ENCODE peak calls at places on chromosomes 16 and 17, in five cellular contexts. C is stimulated activated CD4-positive, alpha-beta T cell treated with anti-CD3 and anti-CD28 coated beads, Interleukin-1b, Interleukin-23, amount 100 ng/mL, for 24 hours; S is stomach; U is GDM1; F is kidney glomerular epithelial cell. H is an unnamed sample.

GRCh38 chr17:41308918-41309359 is at the start of gene KRTAP16-1:
- DNase-seq in U (no peak), S (no peak), C (no peak), F (no peak), H (no peak)

GRCh38 chr17:8413938-8414337 is 16.3 kb upstream of the RNF222 start:
- DNase-seq in S (no peak), U (no peak), C (no peak), F (no peak), H (no peak)

GRCh38 chr17:7448461-7448860 is 3.6 kb downstream of the CHRNB1 start:
- DNase-seq in C (no peak), F (no peak), U (no peak), S (no peak), H (no peak)

GRCh38 chr16:14132696-14133048 is 61.6 kb downstream of the MRTFB start:
- DNase-seq in S (no peak), F (peak), C (no peak), U (no peak), H (no peak)

GRCh38 chr17:29112780-29113295 is 67.4 kb downstream of the MYO18A start:
- DNase-seq in U (no peak), S (peak), C (no peak), F (peak), H (no peak)

GRCh38 chr17:73209436-73209835 is 16.6 kb downstream of the COG1 start:
- DNase-seq in S (no peak), U (no peak), C (no peak), F (no peak), H (no peak)

GRCh38 chr16:4938683-4939030 is 1.7 kb upstream of the PPL start:
- DNase-seq in F (no peak), C (no peak), U (no peak), S (no peak), H (no peak)

GRCh38 chr17:32755045-32755805 is 121.7 kb downstream of the MYO1D start:
- DNase-seq in S (no peak), U (no peak), C (no peak), F (peak), H (no peak)

GRCh38 chr17:7256766-7257456 is 4.9 kb downstream of the ELP5 start:
- DNase-seq in C (no peak), F (no peak), S (no peak), U (no peak), H (no peak)

GRCh38 chr17:28133562-28133970 is 91.1 kb downstream of the NLK start:
- DNase-seq in S (no peak), F (peak), C (no peak), U (no peak), H (no peak)

GRCh38 chr17:35740997-35741931 is 9.8 kb downstream of the RASL10B start:
- DNase-seq in U (no peak), S (no peak), C (no peak), F (no peak), H (no peak)

GRCh38 chr17:34303606-34304005 is 15.6 kb upstream of the CCL8 start:
- DNase-seq in S (no peak), C (no peak), U (no peak), F (no peak), H (no peak)

GRCh38 chr16:55502801-55503366 is 6.0 kb upstream of the LPCAT2 start:
- DNase-seq in C (no peak), F (peak), U (no peak), S (peak), H (peak)

GRCh38 chr17:286571-286970 is 66.0 kb downstream of the RPH3AL start:
- DNase-seq in S (no peak), F (no peak), C (no peak), U (no peak), H (no peak)

GRCh38 chr17:75720656-75721462 is at the start of gene ITGB4:
- DNase-seq in S (peak), C (peak), U (no peak), F (no peak), H (no peak)

GRCh38 chr17:12365805-12366204 is 299.9 kb upstream of the MYOCD start:
- DNase-seq in S (no peak), F (peak), C (no peak), U (no peak), H (no peak)

GRCh38 chr16:69171325-69172095 is 15.5 kb upstream of the SNTB2 start:
- DNase-seq in U (no peak), F (peak), C (no peak), S (no peak), H (no peak)

GRCh38 chr16:47486856-47487255 is 25.7 kb downstream of the PHKB start:
- DNase-seq in U (no peak), C (no peak), F (no peak), S (no peak), H (no peak)

GRCh38 chr17:72760368-72760767 is 332.1 kb downstream of the SLC39A11 start:
- DNase-seq in C (no peak), S (no peak), F (no peak), U (no peak), H (no peak)

GRCh38 chr17:60745544-60745943 is 67.9 kb downstream of the BCAS3 start:
- DNase-seq in F (no peak), C (no peak), S (no peak), U (no peak), H (no peak)

GRCh38 chr16:66298006-66298405 is 68.5 kb upstream of the CDH5 start:
- DNase-seq in S (no peak), U (no peak), F (no peak), C (no peak), H (no peak)

GRCh38 chr17:56441331-56441730 is 152.2 kb upstream of the NOG start:
- DNase-seq in C (no peak), F (no peak), U (no peak), S (no peak), H (no peak)

GRCh38 chr17:81427446-81428120 is 32.3 kb downstream of the BAHCC1 start:
- DNase-seq in F (no peak), C (no peak), U (no peak), S (peak), H (peak)

GRCh38 chr16:68972008-68972407 is 128.7 kb downstream of the TANGO6 start:
- DNase-seq in S (no peak), U (no peak), F (no peak), C (no peak), H (no peak)

GRCh38 chr17:8105957-8106398 is 12.3 kb downstream of the ALOXE3 start:
- DNase-seq in F (no peak), C (no peak), U (no peak), S (no peak), H (no peak)

GRCh38 chr17:35692811-35693210 is 38.6 kb upstream of the RASL10B start:
- DNase-seq in S (no peak), U (no peak), F (no peak), C (no peak), H (no peak)

GRCh38 chr17:8581002-8581658 is 49.4 kb downstream of the MYH10 start:
- DNase-seq in S (no peak), U (peak), F (peak), C (no peak), H (no peak)

GRCh38 chr16:19505600-19506303 is 16.1 kb downstream of the GDE1 start:
- DNase-seq in C (no peak), F (no peak), S (no peak), U (no peak), H (no peak)

GRCh38 chr17:35086931-35087573 is 23.5 kb upstream of the RFFL start:
- DNase-seq in F (no peak), C (no peak), U (no peak), S (no peak), H (no peak)

GRCh38 chr16:4301968-4302367 is 13.9 kb upstream of the GLIS2 start:
- DNase-seq in S (no peak), U (no peak), F (no peak), C (no peak), H (no peak)

H was measured in gastrocnemius medialis.